ENCODE peak calls at places on chromosomes 4 and X, in eight cellular contexts. One of them, this sample, is unnamed. For H3K9me3, the result is how much of the 10 kb centered on the place peaks cover.

GRCh38 chr4:71697031-71697430 is 86.8 kb downstream of the GC start:
- DNase-seq in stomach: no peak
- DNase-seq in spleen: no peak
- DNase-seq in H1: no peak
- DNase-seq in GM12878: no peak
- DNase-seq in Panc1: no peak
- DNase-seq in breast epithelium: no peak
- DNase-seq in transverse colon: no peak
- DNase-seq in this sample: no peak

GRCh38 chrX:35374116-35374515 is 424.0 kb upstream of the MAGEB16 start:
- DNase-seq in Panc1: no peak
- DNase-seq in H1: no peak
- DNase-seq in breast epithelium: no peak
- DNase-seq in stomach: no peak
- DNase-seq in GM12878: no peak
- DNase-seq in transverse colon: no peak
- DNase-seq in spleen: no peak
- DNase-seq in this sample: no peak

GRCh38 chr4:83231620-83232056 is 53.0 kb downstream of the COQ2 start:
- DNase-seq in spleen: no peak
- DNase-seq in H1: no peak
- DNase-seq in Panc1: no peak
- DNase-seq in transverse colon: no peak
- DNase-seq in GM12878: peak
- DNase-seq in breast epithelium: no peak
- DNase-seq in stomach: no peak
- DNase-seq in this sample: no peak

GRCh38 chrX:112654871-112655270 is 24.9 kb downstream of the LHFPL1 start:
- DNase-seq in spleen: no peak
- DNase-seq in GM12878: no peak
- DNase-seq in H1: no peak
- DNase-seq in stomach: no peak
- DNase-seq in breast epithelium: no peak
- DNase-seq in transverse colon: no peak
- DNase-seq in Panc1: no peak
- DNase-seq in this sample: no peak

GRCh38 chr4:33649015-33649414 is 2595.3 kb downstream of the ARAP2 start:
- DNase-seq in GM12878: no peak
- DNase-seq in transverse colon: no peak
- DNase-seq in H1: no peak
- DNase-seq in Panc1: no peak
- DNase-seq in spleen: no peak
- DNase-seq in breast epithelium: no peak
- DNase-seq in stomach: no peak
- DNase-seq in this sample: no peak

GRCh38 chrX:150933945-150934350 is 35.5 kb upstream of the CD99L2 start:
- DNase-seq in Panc1: no peak
- DNase-seq in transverse colon: no peak
- DNase-seq in breast epithelium: no peak
- DNase-seq in spleen: no peak
- DNase-seq in GM12878: no peak
- DNase-seq in stomach: no peak
- DNase-seq in H1: no peak
- DNase-seq in this sample: no peak

GRCh38 chr4:183600189-183600685 is 58.7 kb downstream of the RWDD4 start:
- DNase-seq in spleen: no peak
- DNase-seq in GM12878: no peak
- DNase-seq in Panc1: no peak
- DNase-seq in transverse colon: no peak
- DNase-seq in H1: no peak
- DNase-seq in breast epithelium: no peak
- DNase-seq in stomach: no peak
- DNase-seq in this sample: no peak

GRCh38 chr4:6916587-6917444 is 7.2 kb downstream of the TBC1D14 start:
- DNase-seq in spleen: peak
- DNase-seq in breast epithelium: peak
- DNase-seq in GM12878: no peak
- DNase-seq in Panc1: peak
- DNase-seq in H1: no peak
- DNase-seq in transverse colon: peak
- DNase-seq in stomach: peak
- DNase-seq in this sample: peak

GRCh38 chr4:128384091-128384520 is 96.5 kb upstream of the PGRMC2 start:
- DNase-seq in breast epithelium: no peak
- DNase-seq in transverse colon: no peak
- DNase-seq in spleen: no peak
- DNase-seq in Panc1: no peak
- DNase-seq in stomach: no peak
- DNase-seq in H1: no peak
- DNase-seq in GM12878: no peak
- DNase-seq in this sample: no peak

DNA sequence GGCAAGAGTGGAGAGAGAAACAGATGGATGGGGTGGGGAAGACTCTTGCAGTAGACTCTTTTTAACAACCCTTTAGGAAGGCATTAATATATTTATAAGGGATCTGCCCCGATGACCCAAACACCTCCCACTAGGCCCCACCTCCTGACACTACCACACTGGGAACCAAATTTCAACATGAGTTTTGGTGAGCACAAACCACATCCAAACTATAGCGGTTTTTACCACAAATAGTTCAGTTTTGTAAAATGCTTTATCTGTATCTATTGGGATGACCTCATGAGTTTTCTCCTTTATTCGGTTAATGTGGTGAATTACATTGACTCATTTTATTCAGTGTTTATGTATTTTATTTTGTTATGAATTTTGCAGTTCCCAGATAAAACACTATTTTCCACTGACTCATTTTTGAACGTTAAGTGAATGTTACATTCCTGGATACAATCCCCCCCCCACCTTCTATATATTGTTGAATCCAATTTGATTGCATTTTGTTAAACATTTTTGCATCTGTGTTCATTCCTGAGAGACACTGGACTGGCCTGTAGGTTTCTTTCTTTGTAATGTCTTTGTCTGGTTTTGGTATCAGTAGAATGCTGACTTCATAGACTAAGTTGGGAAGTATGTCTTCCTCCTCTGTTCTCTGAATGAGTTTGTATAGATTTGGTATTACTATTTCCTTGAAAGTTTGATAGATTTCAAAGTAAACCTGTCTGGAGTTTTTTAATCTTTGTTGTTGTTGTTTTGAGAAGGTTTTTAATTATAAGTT is 13.9 kb upstream of the CPLX1 start:
- DNase-seq in breast epithelium: no peak
- DNase-seq in GM12878: no peak
- DNase-seq in H1: no peak
- DNase-seq in spleen: no peak
- DNase-seq in transverse colon: no peak
- DNase-seq in stomach: no peak
- DNase-seq in Panc1: no peak
- DNase-seq in this sample: no peak
- TF ChIP-seq CTCF in breast epithelium: no peak
- TF ChIP-seq CTCF in GM12878: no peak
- TF ChIP-seq CTCF in H1: no peak
- TF ChIP-seq CTCF in spleen: no peak
- TF ChIP-seq CTCF in transverse colon: no peak
- TF ChIP-seq CTCF in stomach: no peak
- TF ChIP-seq CTCF in Panc1: no peak
- TF ChIP-seq CTCF in this sample: no peak

DNA sequence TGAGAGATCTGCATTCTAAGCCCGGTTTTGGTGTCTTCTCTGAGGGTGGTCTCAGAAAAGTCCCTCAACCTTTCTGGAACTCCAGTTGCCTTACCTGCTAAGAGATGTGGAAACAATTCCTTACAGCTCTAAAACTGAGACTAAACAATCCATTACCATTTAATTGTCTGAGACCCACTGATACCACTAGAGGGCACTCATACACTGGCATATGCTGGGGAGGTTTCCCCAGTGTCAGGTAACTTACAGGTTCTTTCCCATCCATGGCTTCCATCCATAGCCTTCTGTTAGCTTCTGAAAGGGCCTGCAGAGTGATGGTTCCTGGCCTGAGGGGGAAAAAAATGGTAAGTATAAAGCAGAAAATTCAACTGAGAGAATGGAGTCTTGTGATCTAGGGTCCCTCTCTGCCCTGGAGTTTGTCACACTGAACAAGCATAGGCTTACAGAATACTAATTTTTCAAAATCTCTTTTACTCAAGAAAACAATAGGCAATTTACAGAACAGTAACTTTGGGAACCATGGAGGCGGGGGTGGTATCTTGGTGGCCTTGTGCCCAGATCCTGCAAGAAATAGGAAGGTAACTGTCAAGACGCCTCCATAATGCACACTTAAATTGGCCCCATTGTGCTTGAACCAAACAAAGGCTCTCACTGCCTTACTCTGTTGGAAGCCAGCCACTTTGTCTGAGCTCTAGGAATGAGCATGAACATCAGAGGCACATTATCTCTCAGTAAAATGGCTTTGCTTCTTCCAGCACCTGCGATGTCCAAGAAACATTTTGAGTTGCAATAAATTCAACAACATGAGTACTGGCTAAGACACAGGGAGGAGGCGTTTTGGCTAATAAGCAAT is 236.1 kb downstream of the OPHN1 start:
- DNase-seq in H1: no peak
- DNase-seq in Panc1: peak
- DNase-seq in stomach: no peak
- DNase-seq in transverse colon: peak
- DNase-seq in breast epithelium: peak
- DNase-seq in spleen: no peak
- DNase-seq in GM12878: no peak
- DNase-seq in this sample: no peak
- TF ChIP-seq POLR2AphosphoS5 in H1: no peak
- TF ChIP-seq POLR2AphosphoS5 in Panc1: no peak
- TF ChIP-seq POLR2AphosphoS5 in stomach: no peak
- TF ChIP-seq POLR2AphosphoS5 in transverse colon: no peak
- TF ChIP-seq POLR2AphosphoS5 in breast epithelium: no peak
- TF ChIP-seq POLR2AphosphoS5 in spleen: no peak
- TF ChIP-seq POLR2AphosphoS5 in GM12878: no peak
- TF ChIP-seq POLR2AphosphoS5 in this sample: no peak

GRCh38 chrX:153523269-153523668 is 5.8 kb downstream of the ATP2B3 start:
- DNase-seq in Panc1: no peak
- DNase-seq in breast epithelium: no peak
- DNase-seq in spleen: no peak
- DNase-seq in transverse colon: no peak
- DNase-seq in GM12878: no peak
- DNase-seq in stomach: no peak
- DNase-seq in H1: no peak
- DNase-seq in this sample: no peak
- H3K9me3 ChIP-seq in Panc1: under half
- H3K9me3 ChIP-seq in breast epithelium: under half
- H3K9me3 ChIP-seq in spleen: under half
- H3K9me3 ChIP-seq in transverse colon: under half
- H3K9me3 ChIP-seq in GM12878: under half
- H3K9me3 ChIP-seq in stomach: under half
- H3K9me3 ChIP-seq in H1: under half
- H3K9me3 ChIP-seq in this sample: under half

GRCh38 chrX:43655151-43655676 is 885 bp upstream of the MAOA start:
- DNase-seq in stomach: peak
- DNase-seq in transverse colon: peak
- DNase-seq in breast epithelium: peak
- DNase-seq in H1: no peak
- DNase-seq in Panc1: no peak
- DNase-seq in GM12878: no peak
- DNase-seq in spleen: no peak
- DNase-seq in this sample: peak
- TF ChIP-seq CTCF in stomach: no peak
- TF ChIP-seq CTCF in transverse colon: no peak
- TF ChIP-seq CTCF in breast epithelium: no peak
- TF ChIP-seq CTCF in H1: no peak
- TF ChIP-seq CTCF in Panc1: no peak
- TF ChIP-seq CTCF in GM12878: no peak
- TF ChIP-seq CTCF in spleen: no peak
- TF ChIP-seq CTCF in this sample: no peak

GRCh38 chrX:134573683-134574035 is 84.6 kb downstream of the PLAC1 start:
- DNase-seq in Panc1: no peak
- DNase-seq in GM12878: no peak
- DNase-seq in spleen: no peak
- DNase-seq in breast epithelium: no peak
- DNase-seq in H1: no peak
- DNase-seq in stomach: no peak
- DNase-seq in transverse colon: no peak
- DNase-seq in this sample: no peak

GRCh38 chrX:134570899-134571298 is 87.4 kb downstream of the PLAC1 start:
- DNase-seq in stomach: no peak
- DNase-seq in Panc1: no peak
- DNase-seq in transverse colon: no peak
- DNase-seq in breast epithelium: no peak
- DNase-seq in GM12878: no peak
- DNase-seq in H1: no peak
- DNase-seq in spleen: no peak
- DNase-seq in this sample: no peak

GRCh38 chrX:134570509-134570846 is 87.8 kb downstream of the PLAC1 start:
- DNase-seq in spleen: no peak
- DNase-seq in GM12878: no peak
- DNase-seq in stomach: no peak
- DNase-seq in H1: no peak
- DNase-seq in transverse colon: no peak
- DNase-seq in breast epithelium: no peak
- DNase-seq in Panc1: no peak
- DNase-seq in this sample: no peak

GRCh38 chrX:134571831-134572230 is 86.4 kb downstream of the PLAC1 start:
- DNase-seq in stomach: no peak
- DNase-seq in Panc1: no peak
- DNase-seq in spleen: no peak
- DNase-seq in H1: no peak
- DNase-seq in GM12878: no peak
- DNase-seq in breast epithelium: no peak
- DNase-seq in transverse colon: no peak
- DNase-seq in this sample: no peak

GRCh38 chrX:134572816-134573682 is 85.2 kb downstream of the PLAC1 start:
- DNase-seq in GM12878: no peak
- DNase-seq in stomach: no peak
- DNase-seq in transverse colon: no peak
- DNase-seq in breast epithelium: no peak
- DNase-seq in Panc1: peak
- DNase-seq in H1: no peak
- DNase-seq in spleen: no peak
- DNase-seq in this sample: no peak
- TF ChIP-seq POLR2AphosphoS5 in GM12878: no peak
- TF ChIP-seq POLR2AphosphoS5 in stomach: no peak
- TF ChIP-seq POLR2AphosphoS5 in transverse colon: no peak
- TF ChIP-seq POLR2AphosphoS5 in breast epithelium: no peak
- TF ChIP-seq POLR2AphosphoS5 in Panc1: no peak
- TF ChIP-seq POLR2AphosphoS5 in H1: no peak
- TF ChIP-seq POLR2AphosphoS5 in spleen: no peak
- TF ChIP-seq POLR2AphosphoS5 in this sample: no peak

GRCh38 chr4:166673911-166674310 is 560.4 kb downstream of the SPOCK3 start:
- DNase-seq in spleen: no peak
- DNase-seq in breast epithelium: no peak
- DNase-seq in Panc1: no peak
- DNase-seq in GM12878: no peak
- DNase-seq in H1: no peak
- DNase-seq in stomach: no peak
- DNase-seq in transverse colon: no peak
- DNase-seq in this sample: no peak
- H3K9me3 ChIP-seq in spleen: under half
- H3K9me3 ChIP-seq in breast epithelium: under half
- H3K9me3 ChIP-seq in Panc1: under half
- H3K9me3 ChIP-seq in GM12878: under half
- H3K9me3 ChIP-seq in H1: under half
- H3K9me3 ChIP-seq in stomach: under half
- H3K9me3 ChIP-seq in transverse colon: under half
- H3K9me3 ChIP-seq in this sample: under half

This sample was measured in sigmoid colon.